ENCODE peak calls at places on chromosomes 4 and X, in seven cellular contexts. O, B, M, Z, Q, N and R are unnamed samples.

GRCh38 chrX:1391370-1391706 is 575 bp downstream of the SLC25A6 start:
- DNase-seq in Z (peak), Q (no peak), N (no peak), O (peak), B (no peak), M (no peak), R (peak)

GRCh38 chrX:23907106-23907495 is 637 bp downstream of the APOO start:
- DNase-seq in B (no peak), Z (no peak), Q (no peak), O (no peak), M (no peak), N (no peak), R (no peak)

GRCh38 chr4:129514852-129515251 is 418.9 kb downstream of the C4orf33 start:
- DNase-seq in M (no peak), Z (no peak), Q (no peak), N (no peak), B (no peak), O (no peak), R (no peak)

GRCh38 chr4:108060164-108060563 is 70.5 kb downstream of the HADH start:
- DNase-seq in O (peak), B (no peak), Q (no peak), Z (no peak), N (no peak), M (peak), R (peak)

GRCh38 chrX:109487640-109488039 is 5.8 kb upstream of the GUCY2F start:
- DNase-seq in O (no peak), Q (no peak), M (no peak), Z (no peak), N (no peak), B (no peak), R (no peak)

GRCh38 chr4:185839770-185840169 is 27.8 kb upstream of the SORBS2 start:
- DNase-seq in Z (no peak), M (peak), B (no peak), O (peak), N (no peak), Q (no peak), R (peak)

GRCh38 chr4:41977709-41978108 is 3.8 kb upstream of the DCAF4L1 start:
- DNase-seq in B (no peak), O (no peak), M (no peak), Q (no peak), N (no peak), Z (no peak), R (no peak)

GRCh38 chr4:24988776-24989175 is 42.0 kb downstream of the LGI2 start:
- DNase-seq in B (no peak), M (peak), Q (no peak), N (no peak), Z (no peak), O (peak), R (no peak)

GRCh38 chr4:57190651-57191481 is 80.7 kb upstream of the IGFBP7 start:
- DNase-seq in N (no peak), Q (no peak), O (peak), B (no peak), M (peak), Z (no peak), R (no peak)

GRCh38 chrX:47991263-47992092 is 12.3 kb downstream of the ZNF182 start:
- DNase-seq in B (no peak), M (no peak), Q (no peak), O (no peak), N (no peak), Z (no peak), R (no peak)

GRCh38 chr4:80017125-80017854 is 55.7 kb downstream of the ANTXR2 start:
- DNase-seq in N (no peak), Q (no peak), B (no peak), O (no peak), M (peak), Z (no peak), R (peak)

GRCh38 chrX:133661962-133662839 is 246.9 kb upstream of the GPC4 start:
- DNase-seq in Z (no peak), M (no peak), B (no peak), N (no peak), Q (no peak), O (no peak), R (no peak)

GRCh38 chr4:112183252-112183651 is 38.0 kb downstream of the FAM241A start:
- DNase-seq in O (no peak), M (no peak), N (peak), Z (no peak), Q (no peak), B (no peak), R (no peak)

GRCh38 chr4:25727711-25728493 is 72.3 kb downstream of the SLC34A2 start:
- DNase-seq in M (no peak), Q (no peak), N (no peak), B (no peak), Z (no peak), O (no peak), R (no peak)

GRCh38 chr4:101527186-101527585 is 179.9 kb upstream of the PPP3CA start:
- DNase-seq in M (no peak), Q (peak), N (peak), B (no peak), O (no peak), Z (peak), R (no peak)

GRCh38 chr4:74206088-74206826 is 48.3 kb downstream of the MTHFD2L start:
- DNase-seq in M (peak), B (no peak), O (no peak), Z (no peak), Q (no peak), N (no peak), R (no peak)

GRCh38 chr4:39714171-39714570 is 16.2 kb downstream of the UBE2K start:
- DNase-seq in O (no peak), N (no peak), Z (no peak), B (no peak), M (no peak), Q (no peak), R (no peak)

GRCh38 chr4:124839786-124840390 is 127.4 kb upstream of the ANKRD50 start:
- DNase-seq in Z (no peak), Q (no peak), O (no peak), M (no peak), B (no peak), N (no peak), R (no peak)

GRCh38 chrX:96843566-96843965 is 40.1 kb upstream of the RPA4 start:
- DNase-seq in N (no peak), B (no peak), O (peak), Z (no peak), Q (no peak), M (no peak), R (no peak)

GRCh38 chr4:74237425-74237966 is 70.8 kb upstream of the EPGN start:
- DNase-seq in N (no peak), O (no peak), Z (no peak), M (no peak), B (no peak), Q (no peak), R (no peak)

GRCh38 chrX:24081661-24082154 is 27.0 kb downstream of the EIF2S3 start:
- DNase-seq in N (peak), B (peak), Q (peak), M (peak), Z (peak), O (peak), R (peak)

GRCh38 chr4:143358923-143359694 is 22.4 kb downstream of the GAB1 start:
- DNase-seq in O (no peak), Z (no peak), M (peak), B (no peak), N (peak), Q (no peak), R (peak)